ENCODE peak calls at places on chromosomes 12 and 14, in seven cellular contexts. Y is HepG2, Z is K562, P is GM12892, V is H1, E is SK-N-SH, O is GM12878. U is an unnamed sample.

GRCh38 chr14:103191856-103192835 is 68.9 kb downstream of the TNFAIP2 start:
- DNase-seq in V (no peak), E (no peak), P (no peak), Z (no peak), Y (no peak), O (no peak), U (no peak)

GRCh38 chr12:14957769-14958168 is 3.6 kb downstream of the ARHGDIB start:
- DNase-seq in P (no peak), E (no peak), Z (no peak), V (no peak), Y (no peak), O (no peak), U (no peak)

GRCh38 chr14:51283402-51283825 is 43.4 kb downstream of the TMX1 start:
- DNase-seq in Y (peak; percentile 74), P (no peak), O (no peak), V (no peak), E (peak; percentile 68), Z (peak; percentile 40), U (no peak)

GRCh38 chr12:51891843-51892242 is 3.9 kb downstream of the ANKRD33 start:
- DNase-seq in V (no peak), P (no peak), O (no peak), Z (no peak), Y (no peak), E (no peak), U (no peak)

GRCh38 chr12:107091989-107092641 is 1.2 kb downstream of the CRY1 start:
- DNase-seq in V (no peak), Z (peak; percentile 60), O (peak; percentile 21), P (no peak), Y (peak; percentile 86), E (peak; percentile 57), U (no peak)

GRCh38 chr12:106144847-106145246 is 6.1 kb upstream of the NUAK1 start:
- DNase-seq in Y (no peak), V (no peak), Z (no peak), O (no peak), E (no peak), P (no peak), U (no peak)

GRCh38 chr12:95548539-95549391 is 2.5 kb downstream of the USP44 start:
- DNase-seq in Y (no peak), P (no peak), Z (peak; percentile 75), E (peak; percentile 98), V (peak; percentile 83), O (no peak), U (peak; percentile 59)

GRCh38 chr14:89247457-89248122 is 169.4 kb downstream of the FOXN3 start:
- DNase-seq in Y (peak; percentile 78), O (no peak), E (no peak), V (no peak), Z (no peak), P (no peak), U (no peak)

GRCh38 chr12:67354322-67354721 is 85.2 kb downstream of the CAND1 start:
- DNase-seq in Z (no peak), V (no peak), O (no peak), Y (no peak), E (no peak), P (no peak), U (no peak)

GRCh38 chr14:100902792-100903191 is 730 bp downstream of the RTL1 start:
- DNase-seq in Z (no peak), P (no peak), O (no peak), E (peak; percentile 84), Y (peak; percentile 21), V (peak; percentile 47), U (no peak)

GRCh38 chr12:127655691-127656090 is 611.3 kb upstream of the TMEM132C start:
- DNase-seq in Z (no peak), E (no peak), V (no peak), Y (no peak), O (no peak), P (no peak), U (no peak)

GRCh38 chr12:116934908-116935698 is 24.4 kb downstream of the FBXW8 start:
- DNase-seq in E (no peak), V (no peak), Y (no peak), P (no peak), Z (no peak), O (no peak), U (no peak)

GRCh38 chr14:103250181-103250580 is 83.9 kb upstream of the EIF5 start:
- DNase-seq in E (no peak), Y (no peak), P (no peak), Z (no peak), V (no peak), O (no peak), U (no peak)

GRCh38 chr14:66944872-66945271 is 244.4 kb upstream of the GARIN2 start:
- DNase-seq in Z (no peak), O (no peak), V (no peak), P (no peak), E (no peak), Y (peak; percentile 19), U (no peak)

GRCh38 chr14:39029789-39030188 is 73.2 kb downstream of the SEC23A start:
- DNase-seq in V (no peak), E (no peak), P (no peak), Y (no peak), O (no peak), Z (no peak), U (no peak)

GRCh38 chr12:125971981-125972380 is 906.7 kb downstream of the AACS start:
- DNase-seq in P (no peak), E (no peak), Z (no peak), O (no peak), V (no peak), Y (no peak), U (no peak)

GRCh38 chr12:94167071-94167806 is 18.9 kb downstream of the PLXNC1 start:
- DNase-seq in O (no peak), E (no peak), Z (no peak), Y (no peak), V (no peak), P (no peak), U (no peak)

GRCh38 chr14:79134346-79134745 is 964.2 kb downstream of the NRXN3 start:
- DNase-seq in P (no peak), Y (no peak), V (no peak), O (no peak), E (no peak), Z (no peak), U (no peak)

GRCh38 chr12:25994252-25994651 is 35.8 kb downstream of the RASSF8 start:
- DNase-seq in E (no peak), O (no peak), Z (no peak), V (no peak), P (no peak), Y (no peak), U (no peak)

GRCh38 chr12:119159844-119160243 is 18.9 kb upstream of the HSPB8 start:
- DNase-seq in E (no peak), V (no peak), O (no peak), Y (no peak), P (no peak), Z (no peak), U (no peak)

GRCh38 chr14:97368900-97369564 is 571.9 kb downstream of the VRK1 start:
- DNase-seq in Y (no peak), O (no peak), V (no peak), Z (no peak), E (no peak), P (no peak), U (no peak)

GRCh38 chr12:95648990-95649791 is 97.9 kb upstream of the USP44 start:
- DNase-seq in P (no peak), Z (no peak), E (no peak), V (no peak), O (no peak), Y (no peak), U (no peak)

GRCh38 chr12:138171-138897 is 71.8 kb downstream of the IQSEC3 start:
- DNase-seq in P (no peak), Y (no peak), V (no peak), E (no peak), O (no peak), Z (no peak), U (no peak)

GRCh38 chr12:75437564-75437963 is 43.0 kb upstream of the GLIPR1 start:
- DNase-seq in P (no peak), Z (no peak), E (no peak), O (no peak), Y (peak; percentile 39), V (no peak), U (no peak)

GRCh38 chr14:93733646-93734045 is 54.6 kb downstream of the PRIMA1 start:
- DNase-seq in E (peak; percentile 78), V (no peak), P (no peak), Y (no peak), Z (no peak), O (no peak), U (no peak)
- TF ChIP-seq POLR2AphosphoS5 in E (no peak), V (no peak), P (no peak), Y (no peak), Z (no peak), O (no peak), U (no peak)

GRCh38 chr12:54154708-54155316 is 34.0 kb downstream of the SMUG1 start:
- DNase-seq in Z (no peak), E (no peak), V (no peak), P (no peak), Y (no peak), O (no peak), U (no peak)
- TF ChIP-seq TAF1 in Z (no peak), E (no peak), V (no peak), P (no peak), Y (no peak), O (no peak), U (no peak)

GRCh38 chr14:99231181-99231849 is 40.7 kb downstream of the BCL11B start:
- DNase-seq in P (no peak), E (no peak), Y (no peak), Z (no peak), O (no peak), V (no peak), U (no peak)

GRCh38 chr14:99230271-99231141 is 41.5 kb downstream of the BCL11B start:
- DNase-seq in Y (no peak), E (no peak), V (no peak), Z (peak; percentile 9), P (no peak), O (no peak), U (no peak)

GRCh38 chr14:99233222-99234035 is 38.6 kb downstream of the BCL11B start:
- DNase-seq in Y (no peak), E (no peak), O (no peak), Z (no peak), V (no peak), P (no peak), U (no peak)

GRCh38 chr14:99232406-99233214 is 39.4 kb downstream of the BCL11B start:
- DNase-seq in V (no peak), Z (no peak), O (no peak), Y (no peak), E (no peak), P (no peak), U (no peak)

DNA sequence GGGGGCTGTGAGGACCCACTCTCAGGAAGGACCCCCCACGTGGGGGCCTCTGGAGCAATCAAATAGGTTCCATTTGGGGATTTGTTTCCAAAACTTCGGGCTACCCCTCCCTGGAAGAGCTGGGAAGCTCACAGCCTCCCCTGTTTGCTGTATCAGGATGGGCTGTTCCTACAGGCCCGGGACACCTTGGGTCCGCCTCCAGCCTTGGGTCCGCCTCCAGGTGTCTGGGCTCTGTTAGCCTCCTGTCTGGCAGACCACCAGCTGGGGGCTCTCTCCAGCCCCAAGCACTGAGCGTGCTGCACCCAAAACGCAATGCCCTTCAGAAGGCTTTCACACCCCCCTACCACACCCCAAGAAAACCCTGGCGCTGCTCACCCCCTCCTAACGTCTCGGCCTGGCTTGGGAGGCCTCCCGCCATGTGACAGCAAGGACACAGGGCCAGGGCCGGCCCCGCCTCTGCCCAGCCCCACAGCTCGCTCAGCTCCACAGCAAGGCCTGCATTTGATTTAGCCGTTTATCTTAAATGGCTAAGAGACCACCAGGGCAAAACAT is 40.1 kb downstream of the BCL11B start:
- DNase-seq in Y (no peak), O (no peak), Z (no peak), E (no peak), V (peak; percentile 82), P (no peak), U (no peak)
- TF ChIP-seq POLR2AphosphoS5 in Y (no peak), O (no peak), Z (no peak), E (no peak), V (no peak), P (no peak), U (no peak)

GRCh38 chr12:21666722-21667121 is 9.1 kb upstream of the LDHB start:
- DNase-seq in O (no peak), Y (no peak), E (no peak), P (no peak), Z (no peak), V (no peak), U (no peak)
- TF ChIP-seq TAF1 in O (no peak), Y (no peak), E (no peak), P (no peak), Z (no peak), V (no peak), U (no peak)

U was measured in GM12891.